ENCODE peak calls at places on chromosome 3, in eight cellular contexts. X is islet precursor cell, L is endodermal cell, O is A549, E is GM03348, U is HS-27A, V is germinal center, Y is erythroblast. Q is an unnamed sample.

GRCh38 chr3:146817705-146818104 is 212.6 kb upstream of the PLSCR5 start:
- DNase-seq in X (no peak), L (no peak), O (no peak), E (peak), U (no peak), V (no peak), Y (peak), Q (no peak)

GRCh38 chr3:111173906-111174305 is 102.3 kb downstream of the NECTIN3 start:
- DNase-seq in X (no peak), L (no peak), O (no peak), E (no peak), U (no peak), V (no peak), Y (no peak), Q (no peak)

GRCh38 chr3:142888099-142888483 is 792 bp downstream of the PCOLCE2 start:
- DNase-seq in X (peak), L (no peak), O (peak), E (peak), U (peak), V (no peak), Y (peak), Q (no peak)

GRCh38 chr3:31106204-31106603 is 211.7 kb upstream of the GADL1 start:
- DNase-seq in X (no peak), L (no peak), O (no peak), E (peak), U (peak), V (no peak), Y (no peak), Q (peak)

GRCh38 chr3:108346301-108346989 is 50.1 kb downstream of the HHLA2 start:
- DNase-seq in X (no peak), L (no peak), O (no peak), E (peak), U (no peak), V (no peak), Y (no peak), Q (no peak)

GRCh38 chr3:174397848-174398247 is 461.3 kb upstream of the NAALADL2 start:
- DNase-seq in X (no peak), L (no peak), O (no peak), E (peak), U (no peak), V (no peak), Y (peak), Q (no peak)

GRCh38 chr3:191234216-191234615 is 35.2 kb downstream of the OSTN start:
- DNase-seq in X (no peak), L (no peak), O (no peak), E (no peak), U (no peak), V (no peak), Y (no peak), Q (no peak)

GRCh38 chr3:73432021-73432722 is 192.6 kb downstream of the PDZRN3 start:
- DNase-seq in X (no peak), L (peak), O (peak), E (peak), U (peak), V (peak), Y (peak), Q (no peak)

GRCh38 chr3:100297784-100298183 is 36.8 kb upstream of the NIT2 start:
- DNase-seq in X (no peak), L (no peak), O (no peak), E (peak), U (no peak), V (no peak), Y (no peak), Q (no peak)

Q was measured in AG04449.